ENCODE peak calls at places on chromosomes 16 and 17, in seven cellular contexts. H is Panc1; Q is SK-N-SH; G is CD8-positive, alpha-beta T cell; M is endothelial cell of umbilical vein; V is tibial nerve; A is upper lobe of right lung. S is an unnamed sample.
A peak's percentile ranks its signal among the peaks of the same experiment; 100 is the strongest.

GRCh38 chr17:58576679-58577367 is 62.4 kb upstream of the MTMR4 start:
- DNase-seq in V (no peak), M (no peak), G (no peak), H (no peak), Q (no peak), A (no peak), S (no peak)

GRCh38 chr17:66545918-66546317 is 243.5 kb downstream of the PRKCA start:
- DNase-seq in A (no peak), V (no peak), G (no peak), H (no peak), M (no peak), Q (no peak), S (no peak)

GRCh38 chr17:48055531-48056245 is 7.5 kb downstream of the NFE2L1 start:
- DNase-seq in A (no peak), V (no peak), G (no peak), H (no peak), M (no peak), Q (no peak), S (no peak)

GRCh38 chr17:36118477-36119353 is 15.1 kb downstream of the CCL4 start:
- DNase-seq in V (no peak), M (no peak), H (no peak), A (no peak), Q (no peak), G (no peak), S (no peak)

GRCh38 chr16:87133112-87133850 is 183.9 kb downstream of the C16orf95 start:
- DNase-seq in G (no peak), Q (no peak), M (no peak), H (no peak), A (peak; percentile 38), V (no peak), S (no peak)

GRCh38 chr16:660459-661183 is 7.3 kb upstream of the RHOT2 start:
- DNase-seq in V (peak; percentile 84), Q (peak; percentile 98), A (peak; percentile 97), M (peak; percentile 88), G (peak; percentile 69), H (no peak), S (peak; percentile 93)

GRCh38 chr16:75251280-75252048 is at the start of gene BCAR1:
- DNase-seq in Q (peak; percentile 97), M (peak; percentile 89), A (peak; percentile 96), V (peak; percentile 63), G (no peak), H (no peak), S (peak; percentile 92)

GRCh38 chr17:48100591-48101011 is 677 bp downstream of the CBX1 start:
- DNase-seq in H (peak; percentile 12), G (no peak), A (peak; percentile 76), M (no peak), Q (peak; percentile 73), V (peak; percentile 34), S (peak; percentile 75)

GRCh38 chr16:49528564-49529150 is 155.1 kb downstream of the C16orf78 start:
- DNase-seq in Q (peak; percentile 48), A (no peak), G (no peak), H (no peak), M (no peak), V (no peak), S (no peak)

GRCh38 chr17:67582632-67583230 is 135.0 kb upstream of the NOL11 start:
- DNase-seq in V (no peak), G (no peak), M (peak; percentile 73), Q (no peak), A (no peak), H (no peak), S (no peak)

GRCh38 chr16:8867483-8868271 is 1.1 kb downstream of the CARHSP1 start:
- DNase-seq in V (peak; percentile 64), Q (peak; percentile 69), G (peak; percentile 37), A (no peak), H (no peak), M (peak; percentile 45), S (no peak)

GRCh38 chr17:81499601-81499970 is 13.0 kb downstream of the ACTG1 start:
- DNase-seq in M (no peak), G (no peak), H (no peak), V (no peak), Q (no peak), A (no peak), S (no peak)

GRCh38 chr17:9938764-9939163 is 33.7 kb upstream of the RCVRN start:
- DNase-seq in A (no peak), V (no peak), G (no peak), Q (no peak), H (no peak), M (no peak), S (no peak)

GRCh38 chr17:66695098-66695497 is 139.8 kb upstream of the CACNG5 start:
- DNase-seq in A (no peak), M (no peak), Q (no peak), G (no peak), H (no peak), V (no peak), S (no peak)

GRCh38 chr17:45705123-45706009 is 78.8 kb upstream of the CRHR1 start:
- DNase-seq in H (peak; percentile 56), A (no peak), V (no peak), Q (no peak), M (no peak), G (no peak), S (no peak)

GRCh38 chr17:45704251-45704650 is 79.9 kb upstream of the CRHR1 start:
- DNase-seq in V (no peak), H (no peak), A (no peak), G (no peak), Q (no peak), M (no peak), S (no peak)

GRCh38 chr17:45703806-45704205 is 80.3 kb upstream of the CRHR1 start:
- DNase-seq in Q (no peak), M (no peak), V (no peak), G (no peak), H (no peak), A (no peak), S (no peak)

GRCh38 chr17:45702666-45703266 is 81.4 kb upstream of the CRHR1 start:
- DNase-seq in Q (no peak), G (no peak), A (no peak), M (peak; percentile 29), H (no peak), V (no peak), S (no peak)

GRCh38 chr17:45703348-45703747 is 80.8 kb upstream of the CRHR1 start:
- DNase-seq in G (no peak), H (no peak), Q (no peak), V (no peak), M (no peak), A (no peak), S (peak; percentile 77)
- H3K27ac ChIP-seq in G (no peak overlapping the region), H (no peak overlapping the region), Q (no peak overlapping the region), V (no peak overlapping the region), M (no peak overlapping the region), A (no peak overlapping the region), S (peak overlapping the region; percentile 75)

DNA sequence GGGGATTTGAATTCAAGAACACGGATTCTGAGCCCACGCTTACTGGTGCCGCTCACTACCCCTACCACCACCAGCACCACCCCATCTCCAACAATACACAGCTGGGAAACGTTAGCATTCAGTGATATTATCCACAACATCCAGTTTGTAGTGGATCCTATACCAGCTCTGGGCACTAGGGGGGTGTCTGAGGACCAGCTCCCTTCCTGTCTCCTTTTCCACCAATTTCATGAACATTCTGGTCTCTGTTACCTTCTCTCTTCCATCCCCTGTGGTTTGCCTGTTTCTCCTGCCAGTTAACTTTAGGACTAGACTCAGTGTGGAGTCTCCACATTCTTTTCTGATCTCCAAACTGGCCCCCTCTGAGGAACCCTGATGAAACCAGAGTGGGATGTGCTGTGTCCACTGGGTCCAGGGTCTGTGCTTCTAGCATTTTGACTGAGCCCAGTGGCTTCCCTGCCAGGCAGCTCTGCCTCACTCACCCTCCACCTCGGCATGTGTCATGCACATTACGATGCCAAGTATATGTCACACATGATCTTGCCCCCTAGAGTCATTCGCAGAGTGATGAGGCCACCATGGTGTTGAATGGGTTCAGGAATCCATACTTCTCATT is 187.0 kb upstream of the CDH13 start:
- DNase-seq in G (no peak), M (peak; percentile 6), H (no peak), V (no peak), Q (peak; percentile 60), A (no peak), S (peak; percentile 9)
- TF ChIP-seq CTCF in G (no peak), M (peak; percentile 30), H (peak; percentile 46), V (no peak), Q (peak; percentile 45), A (peak; percentile 32), S (peak; percentile 57)

GRCh38 chr17:76904116-76904515 is 35.9 kb downstream of the MGAT5B start:
- DNase-seq in H (no peak), G (no peak), Q (no peak), M (no peak), V (no peak), A (no peak), S (no peak)
- H3K36me3 ChIP-seq in H (no peaks in the 10 kb centered on the region), G (no peaks in the 10 kb centered on the region), Q (peaks cover 7% of the 10 kb centered on the region), M (no peaks in the 10 kb centered on the region), V (no peaks in the 10 kb centered on the region), A (no peaks in the 10 kb centered on the region), S (peaks cover 32% of the 10 kb centered on the region)

GRCh38 chr16:80171199-80171598 is 369.6 kb upstream of the DYNLRB2 start:
- DNase-seq in G (no peak), M (no peak), Q (no peak), H (no peak), A (no peak), V (no peak), S (no peak)

GRCh38 chr16:80176114-80176513 is 364.7 kb upstream of the DYNLRB2 start:
- DNase-seq in V (no peak), M (no peak), G (no peak), Q (no peak), H (no peak), A (no peak), S (no peak)

GRCh38 chr16:80171746-80172145 is 369.0 kb upstream of the DYNLRB2 start:
- DNase-seq in V (no peak), M (no peak), H (no peak), Q (no peak), G (no peak), A (no peak), S (no peak)

GRCh38 chr16:80175011-80175410 is 365.8 kb upstream of the DYNLRB2 start:
- DNase-seq in Q (no peak), H (no peak), A (no peak), V (no peak), G (no peak), M (no peak), S (no peak)

GRCh38 chr16:80174416-80174815 is 366.4 kb upstream of the DYNLRB2 start:
- DNase-seq in V (no peak), H (no peak), A (no peak), Q (no peak), G (no peak), M (no peak), S (no peak)
- H3K27ac ChIP-seq in V (no peak overlapping the region), H (no peak overlapping the region), A (no peak overlapping the region), Q (no peak overlapping the region), G (no peak overlapping the region), M (peak overlapping the region; percentile 32), S (no peak overlapping the region)

GRCh38 chr17:6995500-6996255 is at the start of gene ALOX12:
- DNase-seq in A (no peak), H (no peak), V (no peak), M (no peak), G (no peak), Q (no peak), S (no peak)
- TF ChIP-seq CTCF in A (no peak), H (no peak), V (no peak), M (no peak), G (no peak), Q (no peak), S (no peak)